ENCODE peak calls at places on chromosomes 11 and 22, in seven cellular contexts. One of them, this sample, is unnamed.

GRCh38 chr11:85167038-85167437 is 460.1 kb downstream of the DLG2 start:
- DNase-seq in adrenal gland: no peak
- DNase-seq in body of pancreas: no peak
- DNase-seq in neural progenitor cell: no peak
- DNase-seq in esophagus squamous epithelium: no peak
- DNase-seq in coronary artery: no peak
- DNase-seq in pancreas: no peak
- DNase-seq in this sample: no peak

GRCh38 chr11:77347962-77348361 is 46.5 kb upstream of the GDPD4 start:
- DNase-seq in body of pancreas: no peak
- DNase-seq in neural progenitor cell: no peak
- DNase-seq in coronary artery: no peak
- DNase-seq in pancreas: no peak
- DNase-seq in adrenal gland: no peak
- DNase-seq in esophagus squamous epithelium: no peak
- DNase-seq in this sample: no peak

GRCh38 chr11:59761985-59762384 is 6.8 kb downstream of the STX3 start:
- DNase-seq in neural progenitor cell: no peak
- DNase-seq in pancreas: no peak
- DNase-seq in adrenal gland: peak
- DNase-seq in body of pancreas: no peak
- DNase-seq in coronary artery: no peak
- DNase-seq in esophagus squamous epithelium: no peak
- DNase-seq in this sample: no peak

GRCh38 chr11:61903845-61904244 is 12.5 kb upstream of the FADS3 start:
- DNase-seq in coronary artery: no peak
- DNase-seq in body of pancreas: no peak
- DNase-seq in esophagus squamous epithelium: no peak
- DNase-seq in adrenal gland: no peak
- DNase-seq in neural progenitor cell: no peak
- DNase-seq in pancreas: no peak
- DNase-seq in this sample: no peak

GRCh38 chr22:37601540-37602442 is 6.8 kb upstream of the GGA1 start:
- DNase-seq in adrenal gland: peak
- DNase-seq in pancreas: peak
- DNase-seq in coronary artery: no peak
- DNase-seq in body of pancreas: peak
- DNase-seq in neural progenitor cell: peak
- DNase-seq in esophagus squamous epithelium: no peak
- DNase-seq in this sample: peak

GRCh38 chr22:37442537-37442936 is 15.3 kb upstream of the ELFN2 start:
- DNase-seq in esophagus squamous epithelium: no peak
- DNase-seq in body of pancreas: no peak
- DNase-seq in neural progenitor cell: no peak
- DNase-seq in coronary artery: no peak
- DNase-seq in adrenal gland: no peak
- DNase-seq in pancreas: no peak
- DNase-seq in this sample: no peak

GRCh38 chr11:80638296-80638695 is 1197.5 kb upstream of the TENM4 start:
- DNase-seq in coronary artery: no peak
- DNase-seq in adrenal gland: no peak
- DNase-seq in esophagus squamous epithelium: no peak
- DNase-seq in pancreas: no peak
- DNase-seq in body of pancreas: no peak
- DNase-seq in neural progenitor cell: no peak
- DNase-seq in this sample: no peak

GRCh38 chr11:7251836-7252682 is at the start of gene SYT9:
- DNase-seq in neural progenitor cell: peak
- DNase-seq in coronary artery: peak
- DNase-seq in adrenal gland: peak
- DNase-seq in pancreas: peak
- DNase-seq in esophagus squamous epithelium: no peak
- DNase-seq in body of pancreas: peak
- DNase-seq in this sample: peak

GRCh38 chr11:47550288-47551052 is 2.5 kb downstream of the CELF1 start:
- DNase-seq in neural progenitor cell: no peak
- DNase-seq in coronary artery: no peak
- DNase-seq in body of pancreas: no peak
- DNase-seq in esophagus squamous epithelium: no peak
- DNase-seq in adrenal gland: no peak
- DNase-seq in pancreas: no peak
- DNase-seq in this sample: no peak

GRCh38 chr11:66324626-66325025 is 7.8 kb upstream of the CD248 start:
- DNase-seq in neural progenitor cell: no peak
- DNase-seq in body of pancreas: no peak
- DNase-seq in esophagus squamous epithelium: no peak
- DNase-seq in pancreas: no peak
- DNase-seq in coronary artery: no peak
- DNase-seq in adrenal gland: no peak
- DNase-seq in this sample: no peak
- H3K27ac ChIP-seq in neural progenitor cell: no peak
- H3K27ac ChIP-seq in body of pancreas: no peak
- H3K27ac ChIP-seq in esophagus squamous epithelium: peak
- H3K27ac ChIP-seq in pancreas: no peak
- H3K27ac ChIP-seq in coronary artery: peak
- H3K27ac ChIP-seq in adrenal gland: no peak
- H3K27ac ChIP-seq in this sample: no peak

GRCh38 chr11:129950319-129951034 is 52.2 kb downstream of the PRDM10 start:
- DNase-seq in esophagus squamous epithelium: no peak
- DNase-seq in adrenal gland: peak
- DNase-seq in pancreas: no peak
- DNase-seq in neural progenitor cell: peak
- DNase-seq in body of pancreas: peak
- DNase-seq in coronary artery: no peak
- DNase-seq in this sample: peak

GRCh38 chr11:129951883-129952262 is 50.8 kb downstream of the PRDM10 start:
- DNase-seq in neural progenitor cell: no peak
- DNase-seq in pancreas: no peak
- DNase-seq in coronary artery: no peak
- DNase-seq in body of pancreas: no peak
- DNase-seq in adrenal gland: no peak
- DNase-seq in esophagus squamous epithelium: no peak
- DNase-seq in this sample: no peak

GRCh38 chr11:129949976-129950318 is 52.7 kb downstream of the PRDM10 start:
- DNase-seq in body of pancreas: no peak
- DNase-seq in adrenal gland: peak
- DNase-seq in pancreas: no peak
- DNase-seq in esophagus squamous epithelium: no peak
- DNase-seq in coronary artery: no peak
- DNase-seq in neural progenitor cell: no peak
- DNase-seq in this sample: no peak

GRCh38 chr11:129949067-129949466 is 53.6 kb downstream of the PRDM10 start:
- DNase-seq in neural progenitor cell: no peak
- DNase-seq in adrenal gland: no peak
- DNase-seq in body of pancreas: no peak
- DNase-seq in pancreas: no peak
- DNase-seq in esophagus squamous epithelium: no peak
- DNase-seq in coronary artery: no peak
- DNase-seq in this sample: no peak

DNA sequence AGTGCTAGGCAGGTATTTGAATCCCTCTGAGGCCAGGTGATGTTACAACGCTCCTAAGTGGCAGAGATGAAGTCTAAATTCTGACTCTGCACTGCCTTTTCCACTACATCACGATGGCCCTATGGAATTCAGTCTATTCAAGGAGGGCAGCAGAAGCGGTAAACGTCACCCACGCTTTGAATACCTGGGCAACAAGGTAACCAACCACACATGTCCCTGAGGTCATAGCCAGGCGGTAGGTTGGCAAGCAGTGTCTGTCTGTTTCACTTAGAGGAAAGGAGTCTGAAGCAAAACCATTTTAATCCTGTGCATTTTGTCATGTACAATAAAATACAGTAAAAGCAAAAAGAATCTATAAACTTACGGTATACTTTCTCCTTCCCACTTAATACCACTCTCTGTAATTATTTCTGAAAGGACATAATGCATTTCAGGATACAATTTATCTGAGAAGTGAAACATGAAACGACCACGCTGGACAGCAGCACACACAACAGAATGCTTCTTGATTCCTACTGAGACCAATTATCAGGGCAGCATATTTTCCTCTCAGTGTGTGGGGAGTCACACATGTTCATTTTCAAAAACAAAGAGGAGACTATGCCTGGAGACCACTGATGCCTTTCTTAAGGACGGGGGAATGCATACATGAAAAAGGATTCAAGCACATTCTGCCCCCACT is 51.3 kb downstream of the PRDM10 start:
- DNase-seq in adrenal gland: no peak
- DNase-seq in body of pancreas: no peak
- DNase-seq in neural progenitor cell: no peak
- DNase-seq in coronary artery: no peak
- DNase-seq in pancreas: no peak
- DNase-seq in esophagus squamous epithelium: no peak
- DNase-seq in this sample: no peak
- H3K27ac ChIP-seq in adrenal gland: no peak
- H3K27ac ChIP-seq in body of pancreas: no peak
- H3K27ac ChIP-seq in neural progenitor cell: no peak
- H3K27ac ChIP-seq in coronary artery: no peak
- H3K27ac ChIP-seq in pancreas: no peak
- H3K27ac ChIP-seq in esophagus squamous epithelium: no peak
- H3K27ac ChIP-seq in this sample: no peak

GRCh38 chr11:1531961-1532586 is 40.0 kb downstream of the DUSP8 start:
- DNase-seq in neural progenitor cell: no peak
- DNase-seq in adrenal gland: peak
- DNase-seq in esophagus squamous epithelium: no peak
- DNase-seq in pancreas: peak
- DNase-seq in coronary artery: no peak
- DNase-seq in body of pancreas: no peak
- DNase-seq in this sample: no peak

GRCh38 chr11:1531418-1531817 is 40.7 kb downstream of the DUSP8 start:
- DNase-seq in body of pancreas: no peak
- DNase-seq in adrenal gland: peak
- DNase-seq in esophagus squamous epithelium: no peak
- DNase-seq in pancreas: no peak
- DNase-seq in coronary artery: no peak
- DNase-seq in neural progenitor cell: no peak
- DNase-seq in this sample: no peak

GRCh38 chr11:1534171-1534570 is 37.9 kb downstream of the DUSP8 start:
- DNase-seq in neural progenitor cell: no peak
- DNase-seq in adrenal gland: no peak
- DNase-seq in coronary artery: no peak
- DNase-seq in body of pancreas: no peak
- DNase-seq in pancreas: no peak
- DNase-seq in esophagus squamous epithelium: no peak
- DNase-seq in this sample: no peak

GRCh38 chr11:1533342-1533725 is 38.7 kb downstream of the DUSP8 start:
- DNase-seq in body of pancreas: no peak
- DNase-seq in neural progenitor cell: no peak
- DNase-seq in adrenal gland: no peak
- DNase-seq in pancreas: no peak
- DNase-seq in esophagus squamous epithelium: no peak
- DNase-seq in coronary artery: no peak
- DNase-seq in this sample: no peak

GRCh38 chr11:1532606-1533341 is 39.3 kb downstream of the DUSP8 start:
- DNase-seq in body of pancreas: no peak
- DNase-seq in pancreas: no peak
- DNase-seq in adrenal gland: no peak
- DNase-seq in coronary artery: no peak
- DNase-seq in neural progenitor cell: no peak
- DNase-seq in esophagus squamous epithelium: no peak
- DNase-seq in this sample: no peak
- H3K27ac ChIP-seq in body of pancreas: no peak
- H3K27ac ChIP-seq in pancreas: no peak
- H3K27ac ChIP-seq in adrenal gland: no peak
- H3K27ac ChIP-seq in coronary artery: peak
- H3K27ac ChIP-seq in neural progenitor cell: no peak
- H3K27ac ChIP-seq in esophagus squamous epithelium: peak
- H3K27ac ChIP-seq in this sample: no peak

DNA sequence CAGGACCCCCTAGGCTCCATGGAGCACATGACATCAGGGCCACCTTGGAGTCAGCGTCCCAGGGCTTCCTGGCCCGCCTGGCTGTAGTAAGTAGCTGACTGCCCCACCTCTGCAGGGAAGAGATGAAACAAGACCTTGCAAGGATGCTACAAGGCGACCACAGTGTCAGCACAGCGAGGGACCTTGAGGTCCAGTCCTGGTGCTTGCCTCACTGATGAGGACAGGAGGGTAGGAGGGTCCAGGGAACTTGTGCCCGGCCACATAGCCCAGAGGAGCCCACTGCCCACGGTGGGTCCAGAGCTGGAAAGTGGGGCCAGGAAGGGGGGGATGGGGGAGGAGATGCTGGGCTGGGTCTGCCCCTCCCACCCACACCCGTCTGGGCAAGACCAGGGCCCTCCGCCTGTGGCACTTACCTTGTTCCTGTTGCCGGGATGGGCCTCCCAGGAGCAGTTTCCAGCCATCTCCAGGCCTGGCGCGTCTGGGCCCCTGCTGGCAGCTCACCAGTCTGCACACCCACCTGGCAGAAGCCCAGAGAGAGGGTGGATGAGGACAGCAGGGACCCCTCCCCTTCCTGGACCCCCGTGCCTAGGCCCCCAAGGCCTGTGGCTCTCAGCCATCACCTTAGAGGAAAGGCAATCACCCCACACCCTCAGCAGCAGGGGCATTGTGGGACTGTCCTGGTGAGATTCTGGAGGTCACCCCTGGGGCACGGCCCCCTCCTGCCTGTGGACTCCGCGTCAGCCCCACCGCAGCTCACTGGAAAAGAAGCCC is 3.4 kb downstream of the MRGPRF start:
- DNase-seq in coronary artery: peak
- DNase-seq in pancreas: no peak
- DNase-seq in neural progenitor cell: no peak
- DNase-seq in adrenal gland: no peak
- DNase-seq in body of pancreas: no peak
- DNase-seq in esophagus squamous epithelium: no peak
- DNase-seq in this sample: no peak
- H3K27ac ChIP-seq in coronary artery: peak
- H3K27ac ChIP-seq in pancreas: peak
- H3K27ac ChIP-seq in neural progenitor cell: no peak
- H3K27ac ChIP-seq in adrenal gland: no peak
- H3K27ac ChIP-seq in body of pancreas: peak
- H3K27ac ChIP-seq in esophagus squamous epithelium: peak
- H3K27ac ChIP-seq in this sample: peak

GRCh38 chr11:58318532-58318931 is 40.3 kb downstream of the OR5B17 start:
- DNase-seq in adrenal gland: no peak
- DNase-seq in esophagus squamous epithelium: no peak
- DNase-seq in neural progenitor cell: no peak
- DNase-seq in coronary artery: no peak
- DNase-seq in body of pancreas: no peak
- DNase-seq in pancreas: no peak
- DNase-seq in this sample: no peak

GRCh38 chr11:58316142-58316541 is 42.7 kb downstream of the OR5B17 start:
- DNase-seq in esophagus squamous epithelium: no peak
- DNase-seq in body of pancreas: no peak
- DNase-seq in pancreas: no peak
- DNase-seq in coronary artery: no peak
- DNase-seq in neural progenitor cell: no peak
- DNase-seq in adrenal gland: no peak
- DNase-seq in this sample: no peak
- H3K27ac ChIP-seq in esophagus squamous epithelium: no peak
- H3K27ac ChIP-seq in body of pancreas: no peak
- H3K27ac ChIP-seq in pancreas: no peak
- H3K27ac ChIP-seq in coronary artery: no peak
- H3K27ac ChIP-seq in neural progenitor cell: no peak
- H3K27ac ChIP-seq in adrenal gland: no peak
- H3K27ac ChIP-seq in this sample: no peak

This sample was measured in colonic mucosa.